ENCODE peak calls at places on chromosomes 16 and 17, in nine cellular contexts. U is mesendoderm, E is adrenal gland, K is psoas muscle, N is ascending aorta, T is heart left ventricle, Y is mucosa of descending colon, V is fibroblast of lung, F is Peyer's patch. O is an unnamed sample.

GRCh38 chr17:16937431-16937830 is 34.5 kb downstream of the TNFRSF13B start:
- DNase-seq in Y (no peak), E (no peak), T (no peak), U (no peak), N (peak; percentile 8), K (no peak), F (peak; percentile 37), V (no peak), O (no peak)

GRCh38 chr17:1746975-1747543 is 4.4 kb downstream of the SERPINF2 start:
- DNase-seq in E (no peak), F (peak; percentile 79), K (no peak), N (no peak), T (no peak), U (no peak), Y (peak; percentile 88), V (no peak), O (no peak)

GRCh38 chr17:28398280-28398981 is 7.6 kb downstream of the SLC46A1 start:
- DNase-seq in E (no peak), Y (no peak), U (no peak), T (no peak), N (no peak), F (peak; percentile 54), V (no peak), K (no peak), O (no peak)

GRCh38 chr17:63601439-63602371 is 1.0 kb downstream of the TACO1 start:
- DNase-seq in Y (peak; percentile 59), U (peak; percentile 40), T (no peak), N (no peak), E (no peak), V (peak; percentile 29), K (no peak), F (peak; percentile 75), O (no peak)

GRCh38 chr17:74493381-74493833 is 27.0 kb downstream of the CD300A start:
- DNase-seq in V (peak; percentile 40), T (peak; percentile 58), E (peak; percentile 67), Y (no peak), K (peak; percentile 61), N (peak; percentile 81), F (peak; percentile 86), U (peak; percentile 79), O (peak; percentile 42)

GRCh38 chr17:30947796-30948195 is 23.0 kb upstream of the RNF135 start:
- DNase-seq in T (no peak), F (no peak), E (no peak), N (no peak), V (no peak), U (no peak), K (no peak), Y (no peak), O (no peak)

GRCh38 chr16:65744401-65744800 is 622.1 kb upstream of the CDH5 start:
- DNase-seq in T (no peak), V (no peak), U (no peak), F (no peak), Y (no peak), K (no peak), E (no peak), N (no peak), O (no peak)

GRCh38 chr17:57677301-57677700 is 67.8 kb downstream of the CCDC182 start:
- DNase-seq in V (no peak), E (no peak), F (no peak), N (peak; percentile 33), Y (no peak), K (no peak), U (no peak), T (no peak), O (no peak)

GRCh38 chr17:18038149-18038850 is 668 bp downstream of the ATPAF2 start:
- DNase-seq in E (no peak), V (no peak), Y (no peak), K (no peak), F (no peak), T (no peak), U (peak; percentile 24), N (no peak), O (no peak)

GRCh38 chr17:45149037-45149668 is 878 bp downstream of the HEXIM1 start:
- DNase-seq in T (peak; percentile 91), Y (peak; percentile 92), K (peak; percentile 89), N (peak; percentile 94), F (peak; percentile 93), E (peak; percentile 91), V (peak; percentile 74), U (peak; percentile 93), O (peak; percentile 79)

GRCh38 chr17:77741109-77741508 is 217.4 kb upstream of the TNRC6C start:
- DNase-seq in F (no peak), T (no peak), N (peak; percentile 15), V (no peak), Y (no peak), E (no peak), K (no peak), U (peak; percentile 65), O (peak; percentile 0)

GRCh38 chr17:73949903-73950302 is 253.6 kb upstream of the RPL38 start:
- DNase-seq in N (no peak), V (no peak), F (no peak), Y (no peak), E (no peak), U (no peak), T (no peak), K (no peak), O (no peak)

GRCh38 chr16:80167657-80168056 is 373.1 kb upstream of the DYNLRB2 start:
- DNase-seq in K (no peak), E (no peak), T (no peak), Y (no peak), V (peak; percentile 37), F (no peak), U (no peak), N (no peak), O (no peak)

GRCh38 chr16:88066680-88067529 is 115.7 kb downstream of the BANP start:
- DNase-seq in F (no peak), U (no peak), V (no peak), T (peak; percentile 22), E (no peak), Y (peak; percentile 46), K (no peak), N (no peak), O (no peak)

GRCh38 chr16:66483689-66484452 is 56.8 kb downstream of the BEAN1 start:
- DNase-seq in Y (peak; percentile 82), V (peak; percentile 59), E (peak; percentile 74), N (peak; percentile 82), K (peak; percentile 77), U (peak; percentile 82), F (peak; percentile 85), T (peak; percentile 78), O (peak; percentile 58)

GRCh38 chr17:34725740-34726139 is 146.4 kb downstream of the TMEM132E start:
- DNase-seq in E (no peak), K (no peak), F (no peak), V (no peak), T (no peak), U (no peak), N (no peak), Y (no peak), O (no peak)

GRCh38 chr17:79627184-79627765 is 16.4 kb upstream of the RBFOX3 start:
- DNase-seq in F (peak; percentile 18), Y (peak; percentile 21), T (peak; percentile 13), E (peak; percentile 7), K (no peak), U (no peak), N (peak; percentile 15), V (no peak), O (no peak)

GRCh38 chr17:56867948-56868376 is 34.0 kb downstream of the DGKE start:
- DNase-seq in E (no peak), T (no peak), K (no peak), U (no peak), V (peak; percentile 30), N (no peak), F (no peak), Y (no peak), O (no peak)

GRCh38 chr16:20676867-20677266 is 20.6 kb downstream of the ACSM1 start:
- DNase-seq in T (no peak), V (no peak), E (no peak), K (no peak), N (no peak), F (no peak), Y (no peak), U (peak; percentile 18), O (no peak)
- H3K4me1 ChIP-seq in T (peaks cover 25% of the 10 kb centered on the region), V (no peaks in the 10 kb centered on the region), E (peaks cover 35% of the 10 kb centered on the region), K (no peaks in the 10 kb centered on the region), N (peaks cover 6% of the 10 kb centered on the region), F (peaks cover 8% of the 10 kb centered on the region), Y (peaks cover 27% of the 10 kb centered on the region), U (peaks cover 14% of the 10 kb centered on the region), O (no peaks in the 10 kb centered on the region)

GRCh38 chr17:67837965-67838364 is 12.7 kb downstream of the BPTF start:
- DNase-seq in T (no peak), V (no peak), K (no peak), N (no peak), U (no peak), E (no peak), F (no peak), Y (no peak), O (no peak)

GRCh38 chr17:67833134-67833533 is 7.8 kb downstream of the BPTF start:
- DNase-seq in N (no peak), E (no peak), Y (no peak), K (no peak), F (no peak), U (no peak), T (no peak), V (no peak), O (no peak)

GRCh38 chr17:67836205-67836987 is 11.1 kb downstream of the BPTF start:
- DNase-seq in E (no peak), T (no peak), F (no peak), N (no peak), U (no peak), Y (no peak), V (peak; percentile 72), K (no peak), O (no peak)

GRCh38 chr17:67833946-67834631 is 8.8 kb downstream of the BPTF start:
- DNase-seq in N (no peak), F (no peak), E (no peak), U (peak; percentile 64), V (no peak), T (no peak), Y (no peak), K (no peak), O (no peak)

GRCh38 chr17:67834634-67835033 is 9.3 kb downstream of the BPTF start:
- DNase-seq in N (no peak), U (no peak), K (no peak), E (no peak), T (no peak), F (no peak), V (no peak), Y (no peak), O (no peak)
- H3K4me3 ChIP-seq in N (no peak overlapping the region), U (no peak overlapping the region), K (no peak overlapping the region), E (no peak overlapping the region), T (no peak overlapping the region), F (no peak overlapping the region), V (no peak overlapping the region), Y (no peak overlapping the region), O (no peak overlapping the region)

GRCh38 chr16:67517178-67517492 is 11.5 kb upstream of the RIPOR1 start:
- DNase-seq in K (no peak), U (no peak), T (no peak), E (no peak), F (no peak), V (no peak), N (no peak), Y (no peak), O (no peak)
- H3K4me1 ChIP-seq in K (peaks cover 3% of the 10 kb centered on the region), U (no peaks in the 10 kb centered on the region), T (peaks cover 8% of the 10 kb centered on the region), E (no peaks in the 10 kb centered on the region), F (peaks cover 21% of the 10 kb centered on the region), V (peaks cover 16% of the 10 kb centered on the region), N (no peaks in the 10 kb centered on the region), Y (peaks cover 5% of the 10 kb centered on the region), O (no peaks in the 10 kb centered on the region)

DNA sequence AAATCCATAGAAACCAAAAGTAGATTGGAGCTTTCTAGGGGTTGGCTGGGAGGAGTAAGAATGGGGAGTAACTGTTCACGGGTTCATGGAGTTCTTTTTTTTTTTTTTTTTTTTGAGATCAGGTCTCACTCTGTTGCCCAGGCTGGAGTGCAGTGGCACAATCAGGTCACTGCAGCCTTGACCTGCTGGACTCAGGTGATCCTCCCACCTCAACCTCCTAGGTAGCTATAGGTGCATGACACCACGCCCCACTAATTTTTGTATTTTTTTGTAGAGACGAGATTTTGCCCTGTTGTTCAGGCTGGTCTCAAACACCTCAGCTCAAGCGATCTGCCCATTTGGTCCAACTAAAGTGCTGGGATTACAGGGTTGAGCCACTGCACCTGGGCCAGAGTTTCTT is 1.5 kb downstream of the NMRAL1 start:
- DNase-seq in E (no peak), F (no peak), K (no peak), U (no peak), V (no peak), N (no peak), T (no peak), Y (no peak), O (no peak)
- H3K4me3 ChIP-seq in E (no peak overlapping the region), F (no peak overlapping the region), K (no peak overlapping the region), U (no peak overlapping the region), V (no peak overlapping the region), N (no peak overlapping the region), T (no peak overlapping the region), Y (no peak overlapping the region), O (no peak overlapping the region)

O was measured in tibial nerve.